ENCODE peak calls at places on chromosome 20, in five cellular contexts. One of them, this sample, is unnamed.

GRCh38 chr20:4898282-4898681 is 103.0 kb downstream of the SLC23A2 start:
- DNase-seq in H1: no peak
- DNase-seq in NT2/D1: no peak
- DNase-seq in GM12878: no peak
- DNase-seq in HepG2: no peak
- DNase-seq in this sample: no peak

GRCh38 chr20:15440249-15440820 is 1102.9 kb upstream of the FLRT3 start:
- DNase-seq in H1: no peak
- DNase-seq in NT2/D1: no peak
- DNase-seq in GM12878: no peak
- DNase-seq in HepG2: no peak
- DNase-seq in this sample: no peak

GRCh38 chr20:878511-879307 is 37.4 kb downstream of the ANGPT4 start:
- DNase-seq in H1: no peak
- DNase-seq in NT2/D1: peak; percentile 23
- DNase-seq in GM12878: no peak
- DNase-seq in HepG2: no peak
- DNase-seq in this sample: peak; percentile 53

GRCh38 chr20:12243327-12243726 is 325.6 kb downstream of the BTBD3 start:
- DNase-seq in H1: no peak
- DNase-seq in NT2/D1: no peak
- DNase-seq in GM12878: no peak
- DNase-seq in HepG2: no peak
- DNase-seq in this sample: no peak

GRCh38 chr20:37243076-37243936 is 18.3 kb downstream of the GHRH start:
- DNase-seq in H1: no peak
- DNase-seq in NT2/D1: no peak
- DNase-seq in GM12878: no peak
- DNase-seq in HepG2: no peak
- DNase-seq in this sample: peak; percentile 36

GRCh38 chr20:33299111-33299603 is 16.1 kb downstream of the BPIFB1 start:
- DNase-seq in H1: peak; percentile 66
- DNase-seq in NT2/D1: peak; percentile 46
- DNase-seq in GM12878: no peak
- DNase-seq in HepG2: peak; percentile 63
- DNase-seq in this sample: peak; percentile 86

GRCh38 chr20:6081236-6081635 is 27.4 kb upstream of the LRRN4 start:
- DNase-seq in H1: no peak
- DNase-seq in NT2/D1: no peak
- DNase-seq in GM12878: no peak
- DNase-seq in HepG2: peak; percentile 26
- DNase-seq in this sample: no peak

GRCh38 chr20:16803965-16804792 is 56.0 kb downstream of the OTOR start:
- DNase-seq in H1: peak; percentile 25
- DNase-seq in NT2/D1: peak; percentile 23
- DNase-seq in GM12878: no peak
- DNase-seq in HepG2: peak; percentile 47
- DNase-seq in this sample: peak; percentile 69

GRCh38 chr20:59404749-59405148 is 104.3 kb downstream of the EDN3 start:
- DNase-seq in H1: no peak
- DNase-seq in NT2/D1: no peak
- DNase-seq in GM12878: no peak
- DNase-seq in HepG2: no peak
- DNase-seq in this sample: no peak

GRCh38 chr20:3749689-3750639 is 17.5 kb downstream of the HSPA12B start:
- DNase-seq in H1: peak; percentile 46
- DNase-seq in NT2/D1: no peak
- DNase-seq in GM12878: no peak
- DNase-seq in HepG2: peak; percentile 56
- DNase-seq in this sample: peak; percentile 66

GRCh38 chr20:56440346-56441007 is 27.9 kb upstream of the RTF2 start:
- DNase-seq in H1: no peak
- DNase-seq in NT2/D1: no peak
- DNase-seq in GM12878: peak; percentile 58
- DNase-seq in HepG2: no peak
- DNase-seq in this sample: no peak

GRCh38 chr20:25723975-25724374 is 27.3 kb upstream of the ZNF337 start:
- DNase-seq in H1: no peak
- DNase-seq in NT2/D1: no peak
- DNase-seq in GM12878: no peak
- DNase-seq in HepG2: no peak
- DNase-seq in this sample: no peak

GRCh38 chr20:37445041-37445440 is 76.0 kb upstream of the NNAT start:
- DNase-seq in H1: no peak
- DNase-seq in NT2/D1: no peak
- DNase-seq in GM12878: no peak
- DNase-seq in HepG2: no peak
- DNase-seq in this sample: no peak

GRCh38 chr20:18001131-18001921 is 32.5 kb downstream of the MGME1 start:
- DNase-seq in H1: no peak
- DNase-seq in NT2/D1: no peak
- DNase-seq in GM12878: no peak
- DNase-seq in HepG2: peak; percentile 90
- DNase-seq in this sample: no peak

GRCh38 chr20:50995506-50995905 is 27.4 kb downstream of the KCNG1 start:
- DNase-seq in H1: no peak
- DNase-seq in NT2/D1: no peak
- DNase-seq in GM12878: no peak
- DNase-seq in HepG2: no peak
- DNase-seq in this sample: no peak

GRCh38 chr20:58721951-58722371 is 29.4 kb downstream of the NPEPL1 start:
- DNase-seq in H1: no peak
- DNase-seq in NT2/D1: no peak
- DNase-seq in GM12878: no peak
- DNase-seq in HepG2: no peak
- DNase-seq in this sample: no peak

GRCh38 chr20:33169176-33169794 is 1.3 kb downstream of the BPIFA2 start:
- DNase-seq in H1: no peak
- DNase-seq in NT2/D1: no peak
- DNase-seq in GM12878: no peak
- DNase-seq in HepG2: peak; percentile 29
- DNase-seq in this sample: no peak

GRCh38 chr20:15176929-15177328 is 839.5 kb upstream of the FLRT3 start:
- DNase-seq in H1: no peak
- DNase-seq in NT2/D1: no peak
- DNase-seq in GM12878: no peak
- DNase-seq in HepG2: no peak
- DNase-seq in this sample: no peak

GRCh38 chr20:10429443-10429981 is 4.5 kb downstream of the MKKS start:
- DNase-seq in H1: no peak
- DNase-seq in NT2/D1: no peak
- DNase-seq in GM12878: no peak
- DNase-seq in HepG2: peak; percentile 84
- DNase-seq in this sample: no peak

GRCh38 chr20:57037689-57038088 is 228.8 kb downstream of the BMP7 start:
- DNase-seq in H1: no peak
- DNase-seq in NT2/D1: no peak
- DNase-seq in GM12878: no peak
- DNase-seq in HepG2: no peak
- DNase-seq in this sample: no peak

GRCh38 chr20:3843490-3843889 is 3.1 kb upstream of the MAVS start:
- DNase-seq in H1: no peak
- DNase-seq in NT2/D1: no peak
- DNase-seq in GM12878: no peak
- DNase-seq in HepG2: peak; percentile 69
- DNase-seq in this sample: no peak

GRCh38 chr20:1422756-1423155 is 29.9 kb upstream of the FKBP1A start:
- DNase-seq in H1: no peak
- DNase-seq in NT2/D1: no peak
- DNase-seq in GM12878: no peak
- DNase-seq in HepG2: no peak
- DNase-seq in this sample: no peak

GRCh38 chr20:31788578-31788977 is 30.6 kb upstream of the MYLK2 start:
- DNase-seq in H1: no peak
- DNase-seq in NT2/D1: no peak
- DNase-seq in GM12878: no peak
- DNase-seq in HepG2: no peak
- DNase-seq in this sample: no peak

GRCh38 chr20:47336013-47336754 is 20.3 kb downstream of the ZMYND8 start:
- DNase-seq in H1: no peak
- DNase-seq in NT2/D1: no peak
- DNase-seq in GM12878: no peak
- DNase-seq in HepG2: no peak
- DNase-seq in this sample: no peak

GRCh38 chr20:62269871-62270270 is 31.6 kb downstream of the OSBPL2 start:
- DNase-seq in H1: no peak
- DNase-seq in NT2/D1: no peak
- DNase-seq in GM12878: no peak
- DNase-seq in HepG2: no peak
- DNase-seq in this sample: no peak

GRCh38 chr20:59010995-59011873 is 4.2 kb upstream of the CTSZ start:
- DNase-seq in H1: no peak
- DNase-seq in NT2/D1: no peak
- DNase-seq in GM12878: no peak
- DNase-seq in HepG2: peak; percentile 78
- DNase-seq in this sample: no peak

GRCh38 chr20:64084209-64085152 is at the start of gene LKAAEAR1:
- DNase-seq in H1: no peak
- DNase-seq in NT2/D1: no peak
- DNase-seq in GM12878: no peak
- DNase-seq in HepG2: no peak
- DNase-seq in this sample: no peak

GRCh38 chr20:38057351-38057972 is 23.9 kb downstream of the RPRD1B start:
- DNase-seq in H1: no peak
- DNase-seq in NT2/D1: peak; percentile 80
- DNase-seq in GM12878: no peak
- DNase-seq in HepG2: peak; percentile 88
- DNase-seq in this sample: peak; percentile 80

GRCh38 chr20:4782373-4782772 is 60.7 kb downstream of the PRND start:
- DNase-seq in H1: no peak
- DNase-seq in NT2/D1: no peak
- DNase-seq in GM12878: no peak
- DNase-seq in HepG2: no peak
- DNase-seq in this sample: no peak

GRCh38 chr20:61897401-61898295 is 168.0 kb downstream of the TAF4 start:
- DNase-seq in H1: no peak
- DNase-seq in NT2/D1: no peak
- DNase-seq in GM12878: no peak
- DNase-seq in HepG2: no peak
- DNase-seq in this sample: no peak

GRCh38 chr20:35947489-35947888 is 6.8 kb downstream of the SCAND1 start:
- DNase-seq in H1: peak; percentile 60
- DNase-seq in NT2/D1: no peak
- DNase-seq in GM12878: no peak
- DNase-seq in HepG2: peak; percentile 69
- DNase-seq in this sample: peak; percentile 45

GRCh38 chr20:21117521-21117920 is 8.4 kb upstream of the KIZ start:
- DNase-seq in H1: no peak
- DNase-seq in NT2/D1: no peak
- DNase-seq in GM12878: no peak
- DNase-seq in HepG2: no peak
- DNase-seq in this sample: no peak

GRCh38 chr20:46117704-46118467 is at the start of gene CD40:
- DNase-seq in H1: peak; percentile 51
- DNase-seq in NT2/D1: peak; percentile 75
- DNase-seq in GM12878: peak; percentile 76
- DNase-seq in HepG2: peak; percentile 71
- DNase-seq in this sample: peak; percentile 89

GRCh38 chr20:63920226-63920625 is 25.3 kb downstream of the DNAJC5 start:
- DNase-seq in H1: no peak
- DNase-seq in NT2/D1: no peak
- DNase-seq in GM12878: no peak
- DNase-seq in HepG2: no peak
- DNase-seq in this sample: no peak

DNA sequence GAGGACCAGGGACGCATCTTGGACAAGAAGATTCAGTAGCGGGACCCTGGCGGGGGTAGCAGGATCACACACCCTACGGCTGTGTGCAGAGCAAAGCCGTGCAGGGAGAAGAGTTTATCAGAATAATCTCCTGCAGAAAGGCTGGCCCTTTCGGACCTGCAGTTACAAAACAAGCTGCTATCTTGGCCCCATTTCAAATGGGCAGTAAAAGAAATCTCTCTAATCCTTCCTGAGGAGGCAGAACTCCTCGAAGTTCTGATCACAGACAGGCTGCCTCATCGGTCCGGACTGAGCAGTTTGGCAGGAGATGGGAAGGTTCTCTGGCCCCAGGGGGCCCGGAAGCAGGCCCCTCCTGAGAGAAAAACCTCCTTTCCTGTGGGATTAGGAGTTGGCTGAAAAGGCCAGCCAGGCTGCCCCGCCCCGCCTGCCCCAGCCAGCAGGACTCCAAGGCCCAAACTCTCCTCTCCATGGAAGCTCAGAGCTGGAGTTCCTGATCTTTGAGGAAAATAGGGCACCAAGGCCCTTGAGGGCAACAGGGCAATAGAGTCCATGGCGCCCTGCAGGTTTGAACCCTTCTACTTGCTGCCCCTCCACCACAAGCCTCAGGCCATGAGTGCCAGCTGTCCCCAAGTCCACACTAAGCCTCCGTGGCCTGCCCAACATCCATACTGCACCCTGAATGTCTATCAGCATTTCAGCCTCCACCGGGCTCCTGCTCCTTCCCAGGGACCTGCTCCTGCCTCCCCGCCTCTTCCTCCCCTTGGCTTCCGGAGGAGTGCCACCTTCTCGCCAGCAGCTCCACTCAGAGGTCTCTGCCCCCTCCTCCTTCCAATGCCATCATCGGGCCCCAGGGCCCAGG is 141.3 kb downstream of the PREX1 start:
- DNase-seq in H1: no peak
- DNase-seq in NT2/D1: no peak
- DNase-seq in GM12878: no peak
- DNase-seq in HepG2: no peak
- DNase-seq in this sample: no peak
- TF ChIP-seq SUZ12 in H1: no peak
- TF ChIP-seq SUZ12 in NT2/D1: no peak
- TF ChIP-seq SUZ12 in GM12878: no peak
- TF ChIP-seq SUZ12 in HepG2: no peak
- TF ChIP-seq SUZ12 in this sample: no peak

GRCh38 chr20:43925786-43926185 is 11.1 kb downstream of the TOX2 start:
- DNase-seq in H1: no peak
- DNase-seq in NT2/D1: no peak
- DNase-seq in GM12878: no peak
- DNase-seq in HepG2: no peak
- DNase-seq in this sample: no peak
- TF ChIP-seq SUZ12 in H1: no peak
- TF ChIP-seq SUZ12 in NT2/D1: no peak
- TF ChIP-seq SUZ12 in GM12878: no peak
- TF ChIP-seq SUZ12 in HepG2: no peak
- TF ChIP-seq SUZ12 in this sample: no peak

DNA sequence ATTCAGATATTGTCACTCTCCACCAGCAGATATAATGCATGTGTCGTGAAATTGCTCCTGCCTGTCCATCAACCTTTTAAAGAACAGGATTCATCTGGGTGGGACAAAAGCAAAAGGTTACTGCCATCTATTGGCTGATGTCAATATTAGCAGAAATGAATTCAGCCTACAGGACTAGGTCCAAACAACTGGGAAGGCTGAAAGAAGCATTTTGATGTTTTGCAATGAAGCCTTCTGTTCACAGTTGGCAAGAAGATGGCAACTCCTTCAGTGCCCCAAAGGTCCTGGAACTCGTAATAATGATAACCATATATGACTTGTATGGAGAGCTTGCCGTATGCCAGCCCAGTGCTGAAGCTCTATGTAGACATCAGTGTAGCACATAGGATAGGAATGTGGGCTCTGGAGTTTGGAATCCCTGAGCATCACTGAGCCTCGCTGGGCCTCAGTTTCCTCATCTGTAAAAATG is 7.5 kb downstream of the BCAS1 start:
- DNase-seq in H1: no peak
- DNase-seq in NT2/D1: no peak
- DNase-seq in GM12878: peak; percentile 82
- DNase-seq in HepG2: peak; percentile 70
- DNase-seq in this sample: peak; percentile 56
- TF ChIP-seq SUZ12 in H1: no peak
- TF ChIP-seq SUZ12 in NT2/D1: no peak
- TF ChIP-seq SUZ12 in GM12878: no peak
- TF ChIP-seq SUZ12 in HepG2: no peak
- TF ChIP-seq SUZ12 in this sample: no peak

GRCh38 chr20:23091741-23092408 is 5.8 kb upstream of the CD93 start:
- DNase-seq in H1: no peak
- DNase-seq in NT2/D1: no peak
- DNase-seq in GM12878: no peak
- DNase-seq in HepG2: no peak
- DNase-seq in this sample: no peak
- TF ChIP-seq SUZ12 in H1: no peak
- TF ChIP-seq SUZ12 in NT2/D1: no peak
- TF ChIP-seq SUZ12 in GM12878: no peak
- TF ChIP-seq SUZ12 in HepG2: no peak
- TF ChIP-seq SUZ12 in this sample: no peak